ENCODE peak calls at places on chromosomes 12 and 14, in four cellular contexts. T, X, B and F are unnamed samples.

GRCh38 chr12:96456265-96456974 is 33.0 kb upstream of the CFAP54 start:
- DNase-seq in T (no peak), X (no peak), B (no peak), F (no peak)

GRCh38 chr14:74945261-74945851 is 10.0 kb downstream of the PGF start:
- DNase-seq in T (peak), X (peak), B (peak), F (no peak)

GRCh38 chr12:128966411-128966810 is 113.1 kb downstream of the GLT1D1 start:
- DNase-seq in T (no peak), X (no peak), B (no peak), F (no peak)

GRCh38 chr14:101119830-101120571 is 216.5 kb upstream of the RTL1 start:
- DNase-seq in T (no peak), X (no peak), B (no peak), F (no peak)

GRCh38 chr14:59107819-59108218 is 80.6 kb upstream of the DAAM1 start:
- DNase-seq in T (no peak), X (no peak), B (no peak), F (no peak)

GRCh38 chr12:119008691-119009221 is 27.4 kb downstream of the SRRM4 start:
- DNase-seq in T (no peak), X (no peak), B (no peak), F (no peak)

GRCh38 chr12:87274594-87275245 is 754.5 kb downstream of the C12orf50 start:
- DNase-seq in T (peak), X (peak), B (no peak), F (no peak)

GRCh38 chr12:4407136-4407535 is 27.6 kb upstream of the FGF23 start:
- DNase-seq in T (no peak), X (no peak), B (no peak), F (no peak)

GRCh38 chr14:49612671-49613070 is 7.8 kb downstream of the RPL36AL start:
- DNase-seq in T (no peak), X (no peak), B (no peak), F (no peak)

GRCh38 chr12:98519257-98519907 is 4.0 kb downstream of the TMPO start:
- DNase-seq in T (no peak), X (no peak), B (no peak), F (no peak)

GRCh38 chr12:120092531-120093335 is 23.8 kb downstream of the RAB35 start:
- DNase-seq in T (no peak), X (no peak), B (no peak), F (peak)

GRCh38 chr14:55588259-55588699 is 8.3 kb downstream of the KTN1 start:
- DNase-seq in T (no peak), X (no peak), B (no peak), F (no peak)
- TF ChIP-seq JUN in T (no peak), X (no peak), B (no peak), F (no peak)

GRCh38 chr12:1794440-1795090 is 25.8 kb upstream of the LRTM2 start:
- DNase-seq in T (no peak), X (no peak), B (no peak), F (no peak)

GRCh38 chr12:1795221-1795784 is 25.1 kb upstream of the LRTM2 start:
- DNase-seq in T (no peak), X (no peak), B (no peak), F (no peak)

GRCh38 chr12:1791104-1791927 is 29.0 kb upstream of the LRTM2 start:
- DNase-seq in T (peak), X (peak), B (no peak), F (peak)

GRCh38 chr12:1792406-1792805 is 28.0 kb upstream of the LRTM2 start:
- DNase-seq in T (no peak), X (no peak), B (no peak), F (no peak)

GRCh38 chr12:1793426-1794210 is 26.7 kb upstream of the LRTM2 start:
- DNase-seq in T (no peak), X (no peak), B (no peak), F (no peak)
- TF ChIP-seq CEBPB in T (no peak), X (no peak), B (no peak), F (no peak)

GRCh38 chr12:66438601-66439000 is 136.3 kb downstream of the HELB start:
- DNase-seq in T (no peak), X (no peak), B (no peak), F (no peak)
- TF ChIP-seq JUN in T (no peak), X (no peak), B (no peak), F (no peak)

DNA sequence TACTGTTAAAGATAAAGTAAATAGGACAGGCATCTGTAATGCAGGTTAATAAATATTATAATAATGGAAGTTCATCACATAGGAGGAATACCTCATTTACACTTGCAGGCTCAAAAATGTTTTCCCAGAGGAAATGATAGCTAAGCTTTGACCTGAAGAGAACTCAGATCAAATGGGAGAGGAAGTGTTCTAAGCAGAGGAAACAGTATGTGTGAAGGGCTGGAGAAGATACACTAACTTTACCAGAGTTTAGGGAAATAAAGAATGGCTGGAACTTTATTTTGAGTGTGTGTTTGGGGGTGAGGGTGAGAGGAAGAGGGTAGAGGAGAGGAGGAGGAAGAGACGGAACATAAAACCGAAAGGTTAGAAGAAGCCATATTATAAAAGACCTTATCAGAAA is 34.0 kb upstream of the AP4S1 start:
- DNase-seq in T (no peak), X (no peak), B (no peak), F (no peak)
- TF ChIP-seq CEBPB in T (no peak), X (no peak), B (no peak), F (no peak)

GRCh38 chr12:108826115-108826806 is 31.1 kb downstream of the SSH1 start:
- DNase-seq in T (peak), X (no peak), B (no peak), F (no peak)

GRCh38 chr12:108826807-108827721 is 30.3 kb downstream of the SSH1 start:
- DNase-seq in T (no peak), X (no peak), B (no peak), F (no peak)

GRCh38 chr12:108831309-108831991 is 25.9 kb downstream of the SSH1 start:
- DNase-seq in T (no peak), X (no peak), B (no peak), F (no peak)

GRCh38 chr12:108827941-108828340 is 29.4 kb downstream of the SSH1 start:
- DNase-seq in T (no peak), X (no peak), B (no peak), F (no peak)

DNA sequence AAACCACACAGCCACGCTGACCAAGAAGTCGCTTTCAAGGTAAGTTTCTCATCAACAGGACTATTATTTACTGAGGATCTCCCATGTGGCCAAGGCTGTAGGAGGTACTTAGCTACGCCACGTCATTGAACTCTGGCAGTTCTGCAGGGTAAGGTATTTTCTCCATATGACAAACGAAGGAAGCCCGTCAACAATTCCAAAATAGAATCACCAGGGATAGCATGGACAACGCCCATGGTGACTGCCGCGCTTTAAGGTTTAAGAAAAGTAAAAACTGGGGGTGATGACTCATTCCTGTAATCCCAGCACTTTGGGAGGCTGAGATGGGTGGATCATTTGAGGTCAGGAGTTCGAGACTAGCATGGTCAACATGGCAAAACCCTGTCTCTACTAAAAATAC is 28.6 kb downstream of the SSH1 start:
- DNase-seq in T (no peak), X (no peak), B (no peak), F (no peak)
- TF ChIP-seq JUN in T (no peak), X (no peak), B (no peak), F (no peak)

GRCh38 chr12:64475518-64475917 is 23.6 kb downstream of the TBK1 start:
- DNase-seq in T (no peak), X (no peak), B (no peak), F (no peak)

GRCh38 chr12:64476844-64477243 is 24.9 kb downstream of the TBK1 start:
- DNase-seq in T (no peak), X (no peak), B (no peak), F (no peak)

GRCh38 chr12:64480148-64480547 is 28.2 kb downstream of the TBK1 start:
- DNase-seq in T (no peak), X (no peak), B (no peak), F (no peak)

GRCh38 chr12:64473176-64473575 is 21.3 kb downstream of the TBK1 start:
- DNase-seq in T (no peak), X (no peak), B (no peak), F (no peak)

GRCh38 chr12:64478661-64479060 is 26.7 kb downstream of the TBK1 start:
- DNase-seq in T (no peak), X (no peak), B (no peak), F (no peak)
- TF ChIP-seq CEBPB in T (no peak), X (no peak), B (no peak), F (no peak)

GRCh38 chr14:92439551-92440344 is 73.8 kb upstream of the RIN3 start:
- DNase-seq in T (no peak), X (no peak), B (no peak), F (no peak)
- TF ChIP-seq JUN in T (no peak), X (no peak), B (no peak), F (no peak)

DNA sequence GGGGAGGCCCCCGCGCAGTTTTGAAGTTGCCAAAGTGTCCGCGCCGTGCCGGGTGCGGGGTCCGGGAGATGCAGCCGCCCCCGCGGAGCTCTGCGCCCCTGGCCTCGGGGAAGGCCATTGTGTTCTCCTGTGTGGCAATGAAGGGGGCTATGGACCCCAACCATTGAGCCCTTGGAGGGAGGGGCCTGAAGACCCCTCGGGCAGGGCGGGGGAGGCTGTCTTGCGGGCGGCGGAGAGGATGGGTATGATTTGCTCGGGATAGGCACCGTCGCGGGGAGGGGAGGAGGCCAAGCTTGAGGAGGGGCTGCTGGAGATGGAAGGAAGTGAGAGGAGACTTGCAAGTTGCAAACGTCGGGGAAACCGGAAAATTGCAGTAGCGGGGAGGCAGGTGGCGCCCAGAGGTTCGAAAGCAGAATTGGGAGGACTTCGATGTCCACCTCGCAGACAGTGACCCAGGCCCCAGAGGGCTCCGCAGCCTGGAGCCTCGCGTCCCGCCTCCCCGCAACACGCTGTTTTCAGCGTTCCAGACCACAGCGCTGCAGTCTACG is 25.4 kb downstream of the BCL11B start:
- DNase-seq in T (no peak), X (no peak), B (no peak), F (no peak)
- TF ChIP-seq CEBPB in T (no peak), X (no peak), B (no peak), F (no peak)

DNA sequence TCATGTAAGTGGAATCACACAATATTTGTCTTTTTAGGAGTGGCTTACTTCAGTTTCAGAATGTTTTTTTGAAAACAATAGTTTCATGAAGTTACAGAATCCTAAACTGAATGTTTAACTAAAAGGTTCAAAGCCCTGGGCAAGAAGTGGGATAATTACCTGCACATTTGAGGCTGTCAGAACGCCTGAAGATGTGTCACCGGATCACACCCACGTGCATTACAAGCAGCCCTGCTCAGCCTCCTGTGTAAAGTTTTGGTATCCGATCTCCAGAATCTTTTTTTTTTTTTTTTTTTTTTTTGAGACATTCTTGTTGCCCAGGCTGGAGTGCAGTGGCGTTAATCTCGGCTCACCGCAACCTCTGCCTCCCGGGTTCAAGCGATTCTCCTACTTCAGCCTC is 12.8 kb downstream of the EML1 start:
- DNase-seq in T (no peak), X (no peak), B (no peak), F (no peak)
- TF ChIP-seq JUN in T (no peak), X (no peak), B (no peak), F (no peak)

GRCh38 chr14:94388027-94388895 is at the start of gene SERPINA1:
- DNase-seq in T (no peak), X (no peak), B (no peak), F (peak)
- TF ChIP-seq CEBPB in T (no peak), X (no peak), B (no peak), F (no peak)